ENCODE peak calls at places on chromosomes 6 and 20, in seven cellular contexts. One of them, this sample, is unnamed.

GRCh38 chr6:95203153-95203754 is 374.1 kb upstream of the MANEA start:
- DNase-seq in nephron progenitor cell: peak; percentile 52
- DNase-seq in NCI-H82: peak; percentile 83
- DNase-seq in effector CD4-positive, alpha-beta T cell: no peak
- DNase-seq in hypothalamus: no peak
- DNase-seq in fibroblast of pulmonary artery: peak; percentile 40
- DNase-seq in hippocampal formation: peak; percentile 8
- DNase-seq in this sample: no peak

GRCh38 chr6:91130126-91130525 is 543.3 kb upstream of the MAP3K7 start:
- DNase-seq in nephron progenitor cell: no peak
- DNase-seq in NCI-H82: no peak
- DNase-seq in effector CD4-positive, alpha-beta T cell: no peak
- DNase-seq in hypothalamus: no peak
- DNase-seq in fibroblast of pulmonary artery: no peak
- DNase-seq in hippocampal formation: no peak
- DNase-seq in this sample: no peak

GRCh38 chr6:87908978-87909802 is 138.5 kb upstream of the SPACA1 start:
- DNase-seq in nephron progenitor cell: no peak
- DNase-seq in NCI-H82: no peak
- DNase-seq in effector CD4-positive, alpha-beta T cell: no peak
- DNase-seq in hypothalamus: no peak
- DNase-seq in fibroblast of pulmonary artery: no peak
- DNase-seq in hippocampal formation: no peak
- DNase-seq in this sample: no peak

GRCh38 chr6:95576218-95576617 is 1.1 kb upstream of the MANEA start:
- DNase-seq in nephron progenitor cell: no peak
- DNase-seq in NCI-H82: no peak
- DNase-seq in effector CD4-positive, alpha-beta T cell: no peak
- DNase-seq in hypothalamus: no peak
- DNase-seq in fibroblast of pulmonary artery: no peak
- DNase-seq in hippocampal formation: no peak
- DNase-seq in this sample: no peak

GRCh38 chr20:11807070-11807741 is 110.5 kb upstream of the BTBD3 start:
- DNase-seq in nephron progenitor cell: no peak
- DNase-seq in NCI-H82: no peak
- DNase-seq in effector CD4-positive, alpha-beta T cell: no peak
- DNase-seq in hypothalamus: no peak
- DNase-seq in fibroblast of pulmonary artery: peak; percentile 85
- DNase-seq in hippocampal formation: no peak
- DNase-seq in this sample: no peak

GRCh38 chr6:157392927-157393666 is 12.1 kb downstream of the ZDHHC14 start:
- DNase-seq in nephron progenitor cell: no peak
- DNase-seq in NCI-H82: peak; percentile 15
- DNase-seq in effector CD4-positive, alpha-beta T cell: no peak
- DNase-seq in hypothalamus: no peak
- DNase-seq in fibroblast of pulmonary artery: no peak
- DNase-seq in hippocampal formation: no peak
- DNase-seq in this sample: no peak

GRCh38 chr6:38638941-38639497 is 710 bp downstream of the BTBD9 start:
- DNase-seq in nephron progenitor cell: peak; percentile 36
- DNase-seq in NCI-H82: peak; percentile 42
- DNase-seq in effector CD4-positive, alpha-beta T cell: peak; percentile 54
- DNase-seq in hypothalamus: no peak
- DNase-seq in fibroblast of pulmonary artery: peak; percentile 45
- DNase-seq in hippocampal formation: peak; percentile 30
- DNase-seq in this sample: peak; percentile 79

GRCh38 chr6:12132351-12133222 is 120.5 kb downstream of the HIVEP1 start:
- DNase-seq in nephron progenitor cell: no peak
- DNase-seq in NCI-H82: no peak
- DNase-seq in effector CD4-positive, alpha-beta T cell: no peak
- DNase-seq in hypothalamus: no peak
- DNase-seq in fibroblast of pulmonary artery: peak; percentile 43
- DNase-seq in hippocampal formation: no peak
- DNase-seq in this sample: no peak

GRCh38 chr20:20370087-20370575 is 2.2 kb downstream of the INSM1 start:
- DNase-seq in nephron progenitor cell: no peak
- DNase-seq in NCI-H82: peak; percentile 58
- DNase-seq in effector CD4-positive, alpha-beta T cell: no peak
- DNase-seq in hypothalamus: no peak
- DNase-seq in fibroblast of pulmonary artery: no peak
- DNase-seq in hippocampal formation: no peak
- DNase-seq in this sample: no peak

GRCh38 chr6:626236-626635 is 30.7 kb downstream of the HUS1B start:
- DNase-seq in nephron progenitor cell: peak; percentile 53
- DNase-seq in NCI-H82: no peak
- DNase-seq in effector CD4-positive, alpha-beta T cell: no peak
- DNase-seq in hypothalamus: no peak
- DNase-seq in fibroblast of pulmonary artery: no peak
- DNase-seq in hippocampal formation: no peak
- DNase-seq in this sample: no peak

GRCh38 chr20:40900816-40901215 is 127.8 kb upstream of the TOP1 start:
- DNase-seq in nephron progenitor cell: no peak
- DNase-seq in NCI-H82: no peak
- DNase-seq in effector CD4-positive, alpha-beta T cell: no peak
- DNase-seq in hypothalamus: no peak
- DNase-seq in fibroblast of pulmonary artery: no peak
- DNase-seq in hippocampal formation: no peak
- DNase-seq in this sample: no peak

GRCh38 chr6:1636971-1637871 is 27.5 kb downstream of the FOXC1 start:
- DNase-seq in nephron progenitor cell: no peak
- DNase-seq in NCI-H82: peak; percentile 29
- DNase-seq in effector CD4-positive, alpha-beta T cell: no peak
- DNase-seq in hypothalamus: no peak
- DNase-seq in fibroblast of pulmonary artery: no peak
- DNase-seq in hippocampal formation: no peak
- DNase-seq in this sample: no peak

GRCh38 chr6:13404892-13405254 is 76.5 kb upstream of the TBC1D7 start:
- DNase-seq in nephron progenitor cell: no peak
- DNase-seq in NCI-H82: no peak
- DNase-seq in effector CD4-positive, alpha-beta T cell: no peak
- DNase-seq in hypothalamus: no peak
- DNase-seq in fibroblast of pulmonary artery: no peak
- DNase-seq in hippocampal formation: no peak
- DNase-seq in this sample: no peak

GRCh38 chr20:5221078-5221430 is 94.2 kb downstream of the CDS2 start:
- DNase-seq in nephron progenitor cell: no peak
- DNase-seq in NCI-H82: no peak
- DNase-seq in effector CD4-positive, alpha-beta T cell: no peak
- DNase-seq in hypothalamus: no peak
- DNase-seq in fibroblast of pulmonary artery: no peak
- DNase-seq in hippocampal formation: no peak
- DNase-seq in this sample: no peak

GRCh38 chr6:41892921-41893564 is 2.1 kb downstream of the USP49 start:
- DNase-seq in nephron progenitor cell: no peak
- DNase-seq in NCI-H82: peak; percentile 38
- DNase-seq in effector CD4-positive, alpha-beta T cell: no peak
- DNase-seq in hypothalamus: no peak
- DNase-seq in fibroblast of pulmonary artery: no peak
- DNase-seq in hippocampal formation: no peak
- DNase-seq in this sample: no peak

GRCh38 chr20:57650266-57650665 is 30.0 kb upstream of the ZBP1 start:
- DNase-seq in nephron progenitor cell: no peak
- DNase-seq in NCI-H82: no peak
- DNase-seq in effector CD4-positive, alpha-beta T cell: no peak
- DNase-seq in hypothalamus: no peak
- DNase-seq in fibroblast of pulmonary artery: no peak
- DNase-seq in hippocampal formation: no peak
- DNase-seq in this sample: no peak

GRCh38 chr6:52416629-52417151 is 3.5 kb upstream of the EFHC1 start:
- DNase-seq in nephron progenitor cell: peak; percentile 39
- DNase-seq in NCI-H82: peak; percentile 82
- DNase-seq in effector CD4-positive, alpha-beta T cell: no peak
- DNase-seq in hypothalamus: no peak
- DNase-seq in fibroblast of pulmonary artery: peak; percentile 80
- DNase-seq in hippocampal formation: no peak
- DNase-seq in this sample: no peak

This sample was measured in left lung.